ENCODE peak calls at places on chromosomes 7 and 10, in eight cellular contexts. A, G, C, T, J, X, V and M are unnamed samples.

GRCh38 chr7:36879021-36879420 is 154.7 kb upstream of the AOAH start:
- DNase-seq in A (no peak), X (no peak), V (no peak), J (no peak), C (no peak), G (no peak), T (no peak), M (no peak)

GRCh38 chr10:97179311-97179710 is 6.4 kb downstream of the SLIT1 start:
- DNase-seq in G (no peak), J (no peak), A (no peak), V (no peak), X (no peak), C (no peak), T (no peak), M (no peak)

GRCh38 chr7:33310546-33310945 is 181.2 kb downstream of the BBS9 start:
- DNase-seq in C (no peak), G (no peak), A (no peak), V (no peak), X (no peak), J (no peak), T (no peak), M (no peak)

GRCh38 chr7:16071246-16071857 is 350.0 kb downstream of the CRPPA start:
- DNase-seq in V (no peak), A (peak), J (no peak), C (no peak), T (peak), G (peak), X (peak), M (peak)

GRCh38 chr10:70198696-70199466 is 28.6 kb upstream of the SAR1A start:
- DNase-seq in A (no peak), J (no peak), V (no peak), G (no peak), C (no peak), X (no peak), T (no peak), M (no peak)

GRCh38 chr10:86649471-86650150 is 4.7 kb upstream of the OPN4 start:
- DNase-seq in A (no peak), J (peak), X (no peak), C (peak), V (peak), T (no peak), G (no peak), M (no peak)

GRCh38 chr7:140926021-140926812 is 1.5 kb upstream of the BRAF start:
- DNase-seq in T (no peak), J (no peak), C (no peak), G (no peak), A (no peak), X (no peak), V (no peak), M (no peak)

GRCh38 chr7:33093266-33093665 is 15.9 kb downstream of the RP9 start:
- DNase-seq in T (no peak), X (no peak), C (no peak), V (no peak), A (no peak), J (no peak), G (no peak), M (no peak)

GRCh38 chr7:33040803-33041516 is 21.6 kb downstream of the NT5C3A start:
- DNase-seq in C (peak), A (no peak), V (no peak), X (peak), G (no peak), J (no peak), T (no peak), M (peak)

GRCh38 chr7:91731962-91732361 is 148.5 kb downstream of the MTERF1 start:
- DNase-seq in J (no peak), C (no peak), X (no peak), A (no peak), T (no peak), G (no peak), V (no peak), M (no peak)

GRCh38 chr10:16242446-16242845 is 194.4 kb upstream of the PTER start:
- DNase-seq in G (no peak), V (no peak), T (no peak), A (no peak), J (no peak), X (no peak), C (no peak), M (no peak)

GRCh38 chr7:64307254-64308018 is 6.3 kb upstream of the ZNF736 start:
- DNase-seq in J (peak), X (peak), A (no peak), V (peak), C (peak), T (no peak), G (no peak), M (no peak)
- TF ChIP-seq POLR2A in J (peak), X (no peak), A (no peak), V (peak), C (peak), T (no peak), G (no peak), M (no peak)

GRCh38 chr7:123748734-123749536 is at the start of gene WASL:
- DNase-seq in A (peak), V (peak), T (peak), X (peak), G (peak), J (peak), C (peak), M (peak)
- TF ChIP-seq POLR2A in A (peak), V (peak), T (peak), X (peak), G (peak), J (peak), C (peak), M (peak)

DNA sequence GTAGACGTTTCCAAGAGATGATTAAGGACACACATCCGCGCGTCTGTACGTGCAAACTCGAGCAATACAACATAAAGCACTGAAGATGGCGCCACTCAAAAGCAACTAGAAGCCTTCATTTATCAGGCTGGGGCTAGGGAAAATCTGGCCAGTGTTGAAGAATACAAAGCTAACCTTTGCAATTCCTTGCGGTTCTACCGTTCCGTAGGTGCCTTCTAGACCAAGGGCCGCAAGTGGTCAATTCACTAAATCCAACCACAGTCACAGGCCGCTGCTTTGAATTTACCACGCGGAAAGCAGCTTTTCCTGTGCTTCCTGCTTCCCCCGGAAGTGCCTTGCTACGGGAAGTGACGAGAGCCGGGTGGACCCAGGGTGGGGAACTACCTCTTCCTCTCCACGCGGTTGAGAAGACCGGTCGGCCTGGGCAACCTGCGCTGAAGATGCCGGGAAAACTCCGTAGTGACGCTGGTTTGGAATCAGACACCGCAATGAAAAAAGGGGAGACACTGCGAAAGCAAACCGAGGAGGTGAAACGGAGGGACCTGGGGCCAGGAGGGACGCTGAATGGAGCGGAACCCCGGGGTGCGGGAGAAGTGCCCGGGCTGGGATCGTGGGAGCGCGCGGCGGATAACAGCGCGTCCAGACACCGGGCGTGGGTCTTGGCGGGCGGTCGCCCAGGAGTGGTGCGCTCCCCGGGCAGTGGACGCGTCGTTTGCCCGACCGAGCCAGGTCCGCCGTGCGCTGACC is at the start of gene DDX21:
- DNase-seq in V (peak), G (peak), X (peak), A (peak), T (peak), J (peak), C (peak), M (peak)
- TF ChIP-seq POLR2A in V (peak), G (peak), X (peak), A (peak), T (peak), J (peak), C (peak), M (peak)

GRCh38 chr7:1160665-1161010 is 642 bp upstream of the ZFAND2A start:
- DNase-seq in G (peak), J (no peak), C (peak), T (no peak), V (no peak), A (no peak), X (peak), M (peak)

GRCh38 chr7:1154172-1154739 is 5.7 kb downstream of the ZFAND2A start:
- DNase-seq in T (no peak), G (no peak), A (no peak), X (no peak), V (no peak), C (no peak), J (no peak), M (no peak)

GRCh38 chr7:1156782-1157535 is 3.0 kb downstream of the ZFAND2A start:
- DNase-seq in J (no peak), V (no peak), A (no peak), T (peak), X (no peak), C (peak), G (peak), M (peak)

GRCh38 chr7:1159933-1160664 is at the start of gene ZFAND2A:
- DNase-seq in T (peak), A (peak), J (peak), V (peak), C (peak), G (peak), X (peak), M (peak)

DNA sequence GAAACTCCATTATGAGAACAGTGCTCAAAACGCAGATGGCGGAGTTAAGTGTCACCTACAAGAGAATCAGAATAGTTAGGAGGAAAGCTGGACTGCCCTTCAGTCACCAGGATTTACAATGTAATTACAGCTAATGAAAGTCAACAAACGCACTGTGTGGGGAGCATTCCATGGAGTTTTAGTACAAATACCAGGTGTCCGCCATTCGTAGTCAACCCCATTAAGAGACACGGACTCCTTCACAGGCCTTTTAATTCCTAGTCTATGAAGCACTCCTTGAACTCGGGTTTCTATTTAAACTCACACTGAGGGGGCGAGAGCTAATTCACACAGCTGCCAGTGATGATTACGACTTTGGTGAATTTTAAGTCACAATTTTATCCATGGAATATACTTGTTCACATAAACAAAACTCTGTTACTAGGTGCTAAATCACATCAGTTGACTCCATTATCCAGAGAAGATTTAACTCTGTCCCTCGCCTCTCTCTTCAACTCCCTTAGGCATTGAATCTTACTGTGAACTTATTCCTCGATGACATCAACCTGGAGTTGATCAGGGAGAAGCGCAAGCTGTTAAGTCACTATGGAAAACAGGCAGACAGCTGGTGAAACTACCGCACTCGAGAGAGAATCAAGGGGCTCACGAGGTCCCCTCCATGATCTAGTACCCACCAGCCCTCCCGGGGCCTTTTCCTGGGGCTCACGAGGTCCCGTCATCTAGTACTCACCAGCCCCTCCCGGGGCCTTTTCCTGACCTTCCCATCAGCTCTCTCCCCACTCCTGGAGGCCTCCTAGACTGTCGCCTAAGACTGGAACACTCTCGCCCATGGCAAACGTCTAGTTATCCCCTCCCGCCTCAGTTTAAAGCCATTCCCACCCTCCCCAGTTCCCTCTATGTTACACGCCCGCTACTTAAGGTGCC is 1.5 kb downstream of the ZFAND2A start:
- DNase-seq in A (no peak), T (no peak), X (no peak), G (peak), C (no peak), V (no peak), J (no peak), M (no peak)
- TF ChIP-seq POLR2A in A (no peak), T (no peak), X (no peak), G (no peak), C (no peak), V (no peak), J (no peak), M (no peak)

GRCh38 chr7:12686894-12687212 is 580 bp upstream of the ARL4A start:
- DNase-seq in V (no peak), C (no peak), T (no peak), X (no peak), J (no peak), G (no peak), A (no peak), M (no peak)
- TF ChIP-seq POLR2A in V (no peak), C (no peak), T (peak), X (no peak), J (no peak), G (peak), A (peak), M (peak)